ENCODE peak calls at places on chromosomes 13 and 19, in five cellular contexts. F, U, O, P and W are unnamed samples.

GRCh38 chr13:104678161-104678560 is 1611.9 kb upstream of the SLC10A2 start:
- DNase-seq in F (no peak), U (no peak), P (no peak), O (no peak), W (no peak)

GRCh38 chr13:78054152-78054551 is 135.5 kb upstream of the EDNRB start:
- DNase-seq in F (no peak), O (no peak), P (no peak), U (no peak), W (no peak)

GRCh38 chr13:56347014-56347413 is 793.7 kb upstream of the PRR20A start:
- DNase-seq in O (no peak), U (no peak), F (no peak), P (no peak), W (no peak)

GRCh38 chr19:19224852-19225494 is 13.2 kb downstream of the NCAN start:
- DNase-seq in O (peak), F (peak), U (peak), P (peak), W (peak)

GRCh38 chr13:49838989-49839388 is 46.5 kb upstream of the KPNA3 start:
- DNase-seq in O (no peak), P (no peak), U (no peak), F (no peak), W (no peak)

GRCh38 chr19:35341006-35341405 is 6.7 kb upstream of the FFAR1 start:
- DNase-seq in F (no peak), P (no peak), O (no peak), U (no peak), W (no peak)

GRCh38 chr13:37701972-37702371 is 103.4 kb upstream of the POSTN start:
- DNase-seq in P (peak), U (no peak), O (peak), F (peak), W (peak)

GRCh38 chr13:74290324-74290773 is 156.1 kb upstream of the KLF12 start:
- DNase-seq in U (peak), P (peak), O (no peak), F (peak), W (peak)

GRCh38 chr13:25466880-25467279 is 95.1 kb downstream of the ATP8A2 start:
- DNase-seq in U (no peak), F (no peak), P (no peak), O (no peak), W (no peak)

GRCh38 chr19:12425501-12426274 is 15.1 kb downstream of the ZNF443 start:
- DNase-seq in U (no peak), F (no peak), O (no peak), P (no peak), W (no peak)

GRCh38 chr19:39265321-39265916 is 2.8 kb upstream of the IFNL2 start:
- DNase-seq in U (no peak), O (no peak), F (no peak), P (no peak), W (no peak)

GRCh38 chr19:53355739-53356138 is 9.8 kb upstream of the ZNF525 start:
- DNase-seq in U (no peak), O (no peak), F (no peak), P (no peak), W (no peak)

GRCh38 chr13:88895261-88895941 is 1224.2 kb downstream of the SLITRK5 start:
- DNase-seq in O (no peak), F (no peak), U (no peak), P (no peak), W (no peak)

GRCh38 chr13:30569901-30570576 is 47.7 kb upstream of the USPL1 start:
- DNase-seq in U (no peak), P (peak), O (peak), F (peak), W (peak)

GRCh38 chr19:46056536-46056935 is 15.7 kb upstream of the IGFL4 start:
- DNase-seq in P (peak), O (no peak), U (peak), F (no peak), W (no peak)

GRCh38 chr13:64078480-64078936 is 2662.9 kb upstream of the PCDH20 start:
- DNase-seq in P (no peak), F (no peak), U (peak), O (no peak), W (no peak)

GRCh38 chr19:42295831-42296525 is 6.0 kb upstream of the PRR19 start:
- DNase-seq in F (no peak), O (peak), U (peak), P (peak), W (no peak)

GRCh38 chr13:51636349-51636890 is 52.2 kb downstream of the WDFY2 start:
- DNase-seq in F (no peak), U (no peak), P (no peak), O (no peak), W (no peak)

GRCh38 chr13:110885966-110886365 is 28.9 kb downstream of the ANKRD10 start:
- DNase-seq in P (no peak), O (no peak), U (no peak), F (no peak), W (no peak)

GRCh38 chr19:43105496-43105895 is 23.0 kb upstream of the PSG2 start:
- DNase-seq in F (no peak), U (no peak), P (no peak), O (no peak), W (no peak)